ENCODE peak calls at places on chromosomes 12 and 14, in four cellular contexts. O, X, Q and F are unnamed samples.

GRCh38 chr12:132218915-132219314 is 74.7 kb downstream of the NOC4L start:
- DNase-seq in O (peak; percentile 62), Q (peak; percentile 93), X (no peak), F (no peak)

GRCh38 chr12:3097836-3098235 is 20.7 kb downstream of the TSPAN9 start:
- DNase-seq in O (no peak), X (no peak), Q (no peak), F (no peak)

GRCh38 chr12:111766608-111767361 is at the start of gene ALDH2:
- DNase-seq in Q (peak; percentile 98), O (peak; percentile 90), X (no peak), F (no peak)

GRCh38 chr12:43758247-43758727 is 303 bp downstream of the PUS7L start:
- DNase-seq in X (no peak), Q (no peak), O (peak; percentile 14), F (no peak)

GRCh38 chr14:73879027-73879426 is 7.6 kb upstream of the ZNF410 start:
- DNase-seq in O (no peak), Q (no peak), X (no peak), F (no peak)

GRCh38 chr14:26828741-26829140 is 230.9 kb upstream of the NOVA1 start:
- DNase-seq in X (no peak), Q (no peak), O (no peak), F (no peak)

GRCh38 chr12:103858953-103859601 is 18.0 kb upstream of the NT5DC3 start:
- DNase-seq in X (peak; percentile 68), O (no peak), Q (peak; percentile 24), F (peak; percentile 94)

GRCh38 chr14:104953896-104954656 is 24.1 kb downstream of the AHNAK2 start:
- DNase-seq in O (peak; percentile 4), Q (no peak), X (no peak), F (no peak)

GRCh38 chr12:118052324-118053070 is 8.5 kb downstream of the WSB2 start:
- DNase-seq in Q (peak; percentile 63), O (no peak), X (peak; percentile 28), F (peak; percentile 86)

GRCh38 chr14:104794099-104794498 is 1.4 kb downstream of the AKT1 start:
- DNase-seq in X (no peak), Q (peak; percentile 85), O (peak; percentile 96), F (no peak)

GRCh38 chr12:80781313-80781712 is 64.6 kb downstream of the MYF5 start:
- DNase-seq in X (no peak), Q (no peak), O (no peak), F (no peak)

GRCh38 chr12:102376251-102376747 is 104.1 kb downstream of the IGF1 start:
- DNase-seq in O (no peak), Q (no peak), X (no peak), F (no peak)

GRCh38 chr12:44510510-44510909 is 365.6 kb downstream of the NELL2 start:
- DNase-seq in O (no peak), Q (no peak), X (no peak), F (no peak)

GRCh38 chr12:75854681-75855309 is 176.8 kb downstream of the PHLDA1 start:
- DNase-seq in X (no peak), Q (no peak), O (no peak), F (peak; percentile 48)

GRCh38 chr12:88113871-88114270 is 28.0 kb downstream of the CEP290 start:
- DNase-seq in O (no peak), X (no peak), Q (no peak), F (no peak)

GRCh38 chr14:81625343-81625742 is 91.7 kb upstream of the SEL1L start:
- DNase-seq in Q (no peak), O (no peak), X (no peak), F (no peak)

GRCh38 chr12:30687265-30687986 is 8.2 kb downstream of the IPO8 start:
- DNase-seq in Q (no peak), O (no peak), X (no peak), F (no peak)

GRCh38 chr12:468671-469389 is 9.1 kb downstream of the B4GALNT3 start:
- DNase-seq in X (no peak), O (no peak), Q (peak; percentile 47), F (no peak)

GRCh38 chr14:62692490-62693106 is 352.7 kb downstream of the KCNH5 start:
- DNase-seq in O (no peak), X (no peak), Q (no peak), F (no peak)

GRCh38 chr12:132227782-132228417 is 83.6 kb downstream of the NOC4L start:
- DNase-seq in Q (no peak), X (no peak), O (no peak), F (no peak)

GRCh38 chr12:64110864-64111263 is 111.2 kb downstream of the KICS2 start:
- DNase-seq in Q (no peak), X (no peak), O (no peak), F (no peak)

GRCh38 chr12:111248221-111248620 is 120.7 kb downstream of the PHETA1 start:
- DNase-seq in O (peak; percentile 77), X (no peak), Q (peak; percentile 64), F (no peak)

GRCh38 chr12:50799908-50800307 is 36.0 kb downstream of the ATF1 start:
- DNase-seq in Q (no peak), O (no peak), X (no peak), F (no peak)

GRCh38 chr12:85299058-85299457 is 19.0 kb downstream of the ALX1 start:
- DNase-seq in X (no peak), O (no peak), Q (no peak), F (no peak)

GRCh38 chr12:5807538-5808219 is 137.4 kb downstream of the ANO2 start:
- DNase-seq in X (no peak), O (no peak), Q (no peak), F (no peak)

GRCh38 chr12:11553871-11554533 is 95.5 kb upstream of the ETV6 start:
- DNase-seq in X (no peak), Q (peak; percentile 86), O (peak; percentile 64), F (peak; percentile 18)

GRCh38 chr12:130266751-130267150 is 70.9 kb upstream of the PIWIL1 start:
- DNase-seq in X (no peak), O (no peak), Q (peak; percentile 91), F (no peak)

GRCh38 chr14:70821916-70822705 is 12.8 kb upstream of the MAP3K9 start:
- DNase-seq in X (no peak), Q (peak; percentile 82), O (peak; percentile 30), F (peak; percentile 13)

GRCh38 chr14:70821581-70821915 is 12.2 kb upstream of the MAP3K9 start:
- DNase-seq in Q (no peak), X (no peak), O (no peak), F (no peak)

GRCh38 chr14:70827366-70828151 is 18.2 kb upstream of the MAP3K9 start:
- DNase-seq in Q (no peak), O (no peak), X (no peak), F (peak; percentile 25)

GRCh38 chr14:70823281-70823680 is 14.0 kb upstream of the MAP3K9 start:
- DNase-seq in Q (no peak), X (no peak), O (no peak), F (no peak)

GRCh38 chr14:70822706-70823185 is 13.4 kb upstream of the MAP3K9 start:
- DNase-seq in X (no peak), O (peak; percentile 46), Q (peak; percentile 94), F (no peak)
- H3K4me3 ChIP-seq in X (peak overlapping the region; percentile 86), O (peak overlapping the region; percentile 59), Q (peak overlapping the region; percentile 90), F (peak overlapping the region; percentile 84)

GRCh38 chr12:114838480-114838879 is 154.5 kb upstream of the TBX3 start:
- DNase-seq in X (no peak), Q (peak; percentile 62), O (no peak), F (no peak)
- TF ChIP-seq CTCF in X (no peak), Q (no peak), O (no peak), F (no peak)

DNA sequence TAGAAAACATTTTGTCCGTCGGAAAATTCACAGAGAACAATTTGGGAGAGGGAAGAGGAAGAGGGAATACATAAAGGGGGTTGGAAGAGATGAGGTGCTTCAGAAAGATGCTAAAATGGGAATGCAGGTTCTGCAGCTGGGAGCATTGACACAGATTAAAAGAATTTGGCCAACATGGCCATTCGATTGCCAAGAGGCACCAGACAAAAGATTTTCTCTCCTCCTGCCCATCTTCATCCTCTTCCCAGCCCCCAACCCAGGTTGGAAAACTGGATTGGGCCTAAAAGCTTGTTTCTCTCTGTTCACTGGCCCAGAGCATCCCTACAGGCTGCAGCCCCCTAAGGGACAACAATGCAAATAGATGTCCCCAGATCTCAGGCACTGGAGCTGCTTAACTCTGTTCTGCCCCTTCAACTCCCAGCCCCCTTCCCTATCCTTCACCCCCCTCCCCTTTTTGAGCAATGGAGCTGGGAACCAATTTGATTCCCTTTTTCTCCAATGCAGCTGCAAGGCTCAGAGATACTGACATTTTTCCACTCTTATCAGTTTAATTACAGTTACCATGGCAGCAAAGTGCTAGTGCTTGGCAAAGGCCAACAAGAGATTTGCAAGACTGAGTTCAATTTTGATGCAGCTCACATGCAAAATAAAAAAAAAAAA is 1.9 kb downstream of the LMO3 start:
- DNase-seq in O (peak; percentile 34), X (no peak), Q (peak; percentile 56), F (no peak)
- H3K4me3 ChIP-seq in O (peak overlapping the region; percentile 38), X (no peak overlapping the region), Q (peak overlapping the region; percentile 67), F (no peak overlapping the region)

GRCh38 chr12:55730447-55730820 is 1.6 kb upstream of the CD63 start:
- DNase-seq in Q (no peak), X (no peak), O (no peak), F (no peak)

GRCh38 chr12:55728932-55729591 is at the start of gene CD63:
- DNase-seq in O (peak; percentile 90), Q (peak; percentile 94), X (peak; percentile 71), F (no peak)

GRCh38 chr12:55728185-55728931 is 451 bp downstream of the CD63 start:
- DNase-seq in X (no peak), O (peak; percentile 61), Q (peak; percentile 83), F (no peak)

GRCh38 chr12:55727643-55728184 is 1.1 kb downstream of the CD63 start:
- DNase-seq in O (peak; percentile 46), Q (peak; percentile 71), X (no peak), F (no peak)

DNA sequence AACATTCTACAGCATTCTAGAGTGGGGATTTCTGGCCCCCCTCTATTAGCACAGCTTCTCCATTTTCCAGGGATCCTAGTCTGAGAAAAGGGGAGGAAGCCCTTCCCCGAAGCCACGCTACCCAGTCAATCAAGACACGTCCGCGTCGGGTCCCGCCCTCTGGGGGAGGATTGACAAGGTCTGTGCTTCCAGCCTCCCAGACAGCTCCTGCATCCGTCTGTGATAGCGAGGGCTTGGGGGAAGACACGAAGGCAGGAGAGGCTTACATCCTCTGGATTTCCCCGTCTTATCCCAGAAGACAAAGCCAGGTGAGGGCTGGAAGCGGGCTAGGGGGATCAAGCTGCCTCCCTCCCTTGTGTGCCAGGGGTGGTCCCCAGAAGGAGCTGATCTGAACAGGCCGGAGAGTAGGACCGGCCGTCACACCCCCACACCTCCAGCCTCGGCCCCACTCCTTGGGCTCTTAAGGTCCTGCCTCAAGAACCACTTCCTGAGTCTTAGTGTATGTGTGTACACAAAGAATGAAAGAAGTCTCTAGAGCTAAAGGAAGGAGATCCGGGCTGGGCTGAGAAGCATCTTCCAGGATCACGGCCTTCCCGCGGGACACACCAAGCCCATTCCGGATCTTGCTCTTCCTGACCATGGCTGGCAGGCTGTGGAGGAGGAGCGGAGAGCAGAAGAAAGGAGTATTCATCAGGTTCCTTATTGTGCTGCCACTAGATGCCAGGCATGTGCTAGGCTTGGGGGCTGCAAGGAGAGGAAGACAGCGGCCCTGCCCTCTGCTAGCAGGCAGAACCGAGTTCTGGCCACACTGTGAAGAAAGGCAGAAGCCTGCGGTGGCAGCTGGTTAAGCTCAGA is 1.0 kb upstream of the CD63 start:
- DNase-seq in O (peak; percentile 94), Q (peak; percentile 98), X (peak; percentile 79), F (peak; percentile 71)
- TF ChIP-seq CTCF in O (no peak), Q (no peak), X (no peak), F (peak; percentile 8)

GRCh38 chr12:113136990-113137511 is 1.5 kb upstream of the RASAL1 start:
- DNase-seq in Q (peak; percentile 60), O (no peak), X (no peak), F (no peak)
- H3K4me3 ChIP-seq in Q (no peak overlapping the region), O (no peak overlapping the region), X (no peak overlapping the region), F (no peak overlapping the region)

GRCh38 chr14:36942522-36943245 is 229.7 kb downstream of the SLC25A21 start:
- DNase-seq in O (no peak), Q (no peak), X (no peak), F (no peak)
- TF ChIP-seq CTCF in O (no peak), Q (no peak), X (no peak), F (no peak)